ENCODE peak calls at places on chromosomes 11 and 22, in four cellular contexts. S is omental fat pad, P is cardiac muscle cell, N is glutamatergic neuron. J is an unnamed sample.

GRCh38 chr22:42328130-42328821 is 57.8 kb upstream of the TCF20 start:
- DNase-seq in S (no peak), P (no peak), N (no peak), J (no peak)

GRCh38 chr22:19875531-19876313 is 21.0 kb upstream of the GNB1L start:
- DNase-seq in S (peak), P (peak), N (peak), J (peak)

GRCh38 chr11:3037041-3037944 is 19.9 kb downstream of the CARS1 start:
- DNase-seq in S (peak), P (peak), N (peak), J (peak)

GRCh38 chr11:1876361-1877063 is 15.2 kb downstream of the PRR33 start:
- DNase-seq in S (no peak), P (peak), N (peak), J (peak)

GRCh38 chr11:120773501-120774031 is 250.3 kb upstream of the TBCEL start:
- DNase-seq in S (no peak), P (peak), N (no peak), J (no peak)

GRCh38 chr11:7495997-7496545 is 10.8 kb downstream of the OLFML1 start:
- DNase-seq in S (no peak), P (no peak), N (no peak), J (no peak)

GRCh38 chr22:39933741-39934140 is 26.5 kb upstream of the TMA7B start:
- DNase-seq in S (no peak), P (no peak), N (no peak), J (no peak)

GRCh38 chr11:109309153-109309552 is 112.8 kb upstream of the C11orf87 start:
- DNase-seq in S (no peak), P (peak), N (no peak), J (no peak)

GRCh38 chr22:25702046-25702445 is 39.9 kb upstream of the MYO18B start:
- DNase-seq in S (no peak), P (peak), N (no peak), J (no peak)

GRCh38 chr22:37932821-37933578 is 20.4 kb downstream of the C22orf23 start:
- DNase-seq in S (no peak), P (no peak), N (no peak), J (no peak)

GRCh38 chr11:113715882-113716625 is 9.9 kb upstream of the TMPRSS5 start:
- DNase-seq in S (no peak), P (no peak), N (no peak), J (no peak)

GRCh38 chr11:121721961-121722360 is 269.2 kb upstream of the SORL1-AS1 start:
- DNase-seq in S (no peak), P (no peak), N (no peak), J (no peak)

GRCh38 chr11:43644626-43645299 is 35.8 kb upstream of the HSD17B12 start:
- DNase-seq in S (no peak), P (peak), N (no peak), J (no peak)

GRCh38 chr11:14445542-14446530 is 53.8 kb downstream of the COPB1 start:
- DNase-seq in S (no peak), P (peak), N (no peak), J (no peak)

GRCh38 chr11:48047616-48048015 is 67.3 kb downstream of the PTPRJ start:
- DNase-seq in S (no peak), P (no peak), N (no peak), J (no peak)

GRCh38 chr11:91997178-91997577 is 227.4 kb upstream of the FAT3 start:
- DNase-seq in S (no peak), P (no peak), N (no peak), J (no peak)

GRCh38 chr22:42090596-42091445 is at the start of gene NDUFA6:
- DNase-seq in S (peak), P (peak), N (peak), J (peak)

GRCh38 chr11:86108890-86109638 is 40.2 kb upstream of the PICALM start:
- DNase-seq in S (no peak), P (no peak), N (no peak), J (no peak)

GRCh38 chr22:23268139-23268712 is 87.9 kb downstream of the BCR start:
- DNase-seq in S (no peak), P (no peak), N (no peak), J (no peak)

GRCh38 chr11:121657191-121657590 is 204.4 kb upstream of the SORL1-AS1 start:
- DNase-seq in S (no peak), P (no peak), N (no peak), J (no peak)

GRCh38 chr22:50326225-50326958 is 420 bp downstream of the DENND6B start:
- DNase-seq in S (no peak), P (no peak), N (peak), J (no peak)

GRCh38 chr11:102172127-102172848 is 62.0 kb downstream of the YAP1 start:
- DNase-seq in S (no peak), P (peak), N (no peak), J (no peak)

GRCh38 chr22:43273902-43274484 is 69.2 kb downstream of the SCUBE1 start:
- DNase-seq in S (no peak), P (peak), N (peak), J (peak)

GRCh38 chr11:73734996-73735395 is 25.9 kb downstream of the RAB6A start:
- DNase-seq in S (no peak), P (no peak), N (no peak), J (no peak)

GRCh38 chr22:37312549-37313183 is 30.4 kb downstream of the CYTH4 start:
- DNase-seq in S (no peak), P (no peak), N (no peak), J (no peak)

GRCh38 chr11:134334796-134335571 is 3.2 kb downstream of the GLB1L2 start:
- DNase-seq in S (no peak), P (no peak), N (no peak), J (no peak)

GRCh38 chr11:124837491-124837856 is 27.8 kb upstream of the ROBO3 start:
- DNase-seq in S (no peak), P (peak), N (no peak), J (no peak)

GRCh38 chr11:17810736-17811135 is 76.2 kb downstream of the KCNC1 start:
- DNase-seq in S (no peak), P (peak), N (peak), J (peak)

GRCh38 chr22:29626497-29627195 is 23.2 kb downstream of the NF2 start:
- DNase-seq in S (no peak), P (peak), N (no peak), J (no peak)

GRCh38 chr22:44279059-44279340 is 33.8 kb downstream of the SHISAL1 start:
- DNase-seq in S (no peak), P (no peak), N (no peak), J (peak)

DNA sequence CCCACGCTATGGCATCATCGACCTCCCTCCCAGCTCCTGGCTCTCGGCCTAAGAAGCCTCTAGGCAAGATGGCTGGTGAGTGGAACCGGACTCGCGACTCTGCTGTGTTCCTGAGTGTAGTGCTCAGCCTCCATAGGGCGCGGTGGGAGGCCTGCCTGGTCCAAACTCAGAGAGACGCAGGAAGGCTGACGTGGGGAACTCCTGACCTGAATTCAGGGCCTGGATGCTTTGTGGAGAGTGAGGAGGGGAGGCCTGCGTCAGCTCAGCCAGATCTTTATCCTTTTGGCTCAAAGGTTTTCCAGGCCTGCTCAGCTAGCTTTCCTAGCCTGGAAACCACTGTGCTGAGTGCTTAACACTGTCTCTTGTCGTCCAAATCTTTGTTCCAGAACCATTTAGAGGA is 8.0 kb downstream of the TIRAP start:
- DNase-seq in S (no peak), P (no peak), N (no peak), J (no peak)
- TF ChIP-seq CTCF in S (no peak), P (no peak), N (no peak), J (no peak)

GRCh38 chr11:82782825-82783374 is 49.2 kb upstream of the FAM181B start:
- DNase-seq in S (no peak), P (no peak), N (no peak), J (no peak)
- TF ChIP-seq CTCF in S (no peak), P (no peak), N (no peak), J (no peak)

GRCh38 chr22:46537221-46537945 is at the start of gene CELSR1:
- DNase-seq in S (no peak), P (peak), N (no peak), J (peak)

GRCh38 chr22:46539169-46539568 is 1.7 kb upstream of the CELSR1 start:
- DNase-seq in S (no peak), P (no peak), N (no peak), J (no peak)

GRCh38 chr22:46538816-46539163 is 1.4 kb upstream of the CELSR1 start:
- DNase-seq in S (no peak), P (peak), N (no peak), J (no peak)

GRCh38 chr22:46536559-46537220 is 730 bp downstream of the CELSR1 start:
- DNase-seq in S (no peak), P (no peak), N (no peak), J (peak)

DNA sequence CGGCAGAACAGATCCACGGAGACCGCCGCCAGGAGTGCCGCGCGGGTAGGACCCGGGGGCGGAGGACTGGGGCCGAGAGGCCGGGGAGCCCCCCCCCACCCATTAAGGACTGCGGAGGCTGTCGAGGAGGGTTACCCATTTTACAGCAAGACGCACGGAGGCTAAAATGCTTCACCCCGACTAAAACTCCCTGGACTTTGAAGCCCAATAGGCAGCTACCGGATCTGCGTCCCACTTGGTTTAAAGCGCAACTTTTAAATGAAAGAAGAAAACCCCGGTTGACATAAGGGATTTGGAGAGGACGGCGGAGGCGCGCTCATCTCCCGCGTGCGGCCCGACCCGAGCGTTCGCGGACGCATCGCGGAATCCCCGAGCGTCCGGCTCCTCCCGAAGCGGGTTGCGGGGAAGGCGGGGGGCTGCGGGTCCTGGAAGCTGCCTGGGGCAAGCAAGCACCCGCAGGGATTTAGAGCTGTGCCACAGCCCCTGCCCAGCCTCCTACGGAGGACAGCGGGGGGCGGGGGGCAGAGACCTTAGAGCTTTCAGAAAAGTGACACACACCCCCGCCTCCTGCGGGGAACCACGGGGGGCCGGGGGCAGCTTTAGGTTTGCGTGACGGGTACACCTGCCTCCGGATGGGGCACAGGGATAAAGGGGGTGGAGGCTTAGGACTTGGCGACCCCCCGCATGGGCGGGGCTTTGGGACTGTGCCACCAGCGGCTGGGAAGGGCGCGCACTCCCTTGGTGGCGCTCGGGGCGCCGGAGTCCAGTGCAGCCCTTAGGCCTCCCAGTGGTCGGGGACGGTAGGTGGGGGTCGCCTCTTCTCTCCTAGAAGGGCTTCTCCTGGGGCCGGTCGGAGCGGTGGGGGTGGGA is 761 bp upstream of the CELSR1 start:
- DNase-seq in S (no peak), P (peak), N (peak), J (peak)
- TF ChIP-seq CTCF in S (no peak), P (peak), N (no peak), J (peak)

GRCh38 chr22:24437820-24438328 is 10.5 kb downstream of the ADORA2A start:
- DNase-seq in S (no peak), P (no peak), N (no peak), J (no peak)
- TF ChIP-seq CTCF in S (no peak), P (peak), N (no peak), J (no peak)

DNA sequence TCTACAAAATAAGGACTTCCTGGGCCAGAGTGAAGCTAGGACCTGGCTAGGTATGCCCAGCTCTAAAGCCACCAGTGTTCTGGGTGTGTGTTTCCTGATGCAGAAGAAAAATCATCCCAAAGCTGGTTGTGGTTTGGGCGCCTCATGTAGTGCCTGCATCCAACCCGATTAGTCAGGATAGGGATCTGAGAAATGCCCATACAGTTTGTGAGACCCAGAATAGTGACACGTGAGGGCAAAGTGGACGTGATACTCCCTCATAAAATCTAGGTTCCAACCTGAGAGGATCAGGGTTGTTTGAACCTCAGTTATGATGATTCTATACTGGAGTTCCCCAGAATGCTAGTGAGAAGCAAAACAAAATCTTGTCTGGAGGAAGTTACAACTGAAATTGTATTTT is 238.4 kb downstream of the TBC1D22A start:
- DNase-seq in S (no peak), P (no peak), N (no peak), J (no peak)
- TF ChIP-seq CTCF in S (no peak), P (no peak), N (no peak), J (no peak)

J was measured in nephron progenitor cell.